ENCODE peak calls at places on chromosomes 11 and 22, in six cellular contexts. G is cardiac fibroblast, Z is HFFc6, Y is IMR-90, T is stomach, N is esophagus squamous epithelium. L is an unnamed sample.

GRCh38 chr11:128553662-128554392 is 33.5 kb downstream of the ETS1 start:
- DNase-seq in T (no peak), G (peak; percentile 88), N (no peak), Y (peak; percentile 32), Z (peak; percentile 20), L (no peak)

GRCh38 chr11:115208808-115209259 is 295.4 kb downstream of the CADM1 start:
- DNase-seq in G (no peak), N (no peak), Y (no peak), Z (no peak), T (no peak), L (peak; percentile 28)

GRCh38 chr11:89381094-89381493 is 110.1 kb downstream of the NOX4 start:
- DNase-seq in Y (peak; percentile 98), N (no peak), T (no peak), G (peak; percentile 91), Z (peak; percentile 92), L (peak; percentile 99)

GRCh38 chr11:77542296-77542695 is 47.5 kb upstream of the AQP11 start:
- DNase-seq in G (peak; percentile 10), Z (peak; percentile 57), T (no peak), N (no peak), Y (peak; percentile 78), L (peak; percentile 10)

GRCh38 chr11:68424981-68425865 is 35.3 kb upstream of the PPP6R3 start:
- DNase-seq in Y (no peak), G (no peak), T (no peak), Z (no peak), N (no peak), L (no peak)

GRCh38 chr22:40862013-40862412 is at the start of gene DNAJB7:
- DNase-seq in Y (no peak), Z (no peak), G (no peak), T (no peak), N (no peak), L (no peak)

GRCh38 chr11:18633256-18634139 is 644 bp downstream of the SPTY2D1 start:
- DNase-seq in Y (peak; percentile 48), G (peak; percentile 12), Z (peak; percentile 23), T (no peak), N (no peak), L (no peak)

GRCh38 chr11:128772814-128773213 is 78.9 kb downstream of the FLI1 start:
- DNase-seq in N (no peak), Y (no peak), G (no peak), T (peak; percentile 76), Z (no peak), L (no peak)

GRCh38 chr22:39925273-39925672 is 24.4 kb downstream of the GRAP2 start:
- DNase-seq in N (no peak), Y (no peak), Z (no peak), G (no peak), T (no peak), L (no peak)

GRCh38 chr22:25334091-25334490 is 114.7 kb downstream of the CRYBB2 start:
- DNase-seq in T (peak; percentile 72), G (peak; percentile 21), N (no peak), Y (peak; percentile 16), Z (no peak), L (peak; percentile 13)

GRCh38 chr11:122033193-122033592 is 82.8 kb downstream of the BLID start:
- DNase-seq in Y (no peak), Z (no peak), T (no peak), G (no peak), N (no peak), L (no peak)

DNA sequence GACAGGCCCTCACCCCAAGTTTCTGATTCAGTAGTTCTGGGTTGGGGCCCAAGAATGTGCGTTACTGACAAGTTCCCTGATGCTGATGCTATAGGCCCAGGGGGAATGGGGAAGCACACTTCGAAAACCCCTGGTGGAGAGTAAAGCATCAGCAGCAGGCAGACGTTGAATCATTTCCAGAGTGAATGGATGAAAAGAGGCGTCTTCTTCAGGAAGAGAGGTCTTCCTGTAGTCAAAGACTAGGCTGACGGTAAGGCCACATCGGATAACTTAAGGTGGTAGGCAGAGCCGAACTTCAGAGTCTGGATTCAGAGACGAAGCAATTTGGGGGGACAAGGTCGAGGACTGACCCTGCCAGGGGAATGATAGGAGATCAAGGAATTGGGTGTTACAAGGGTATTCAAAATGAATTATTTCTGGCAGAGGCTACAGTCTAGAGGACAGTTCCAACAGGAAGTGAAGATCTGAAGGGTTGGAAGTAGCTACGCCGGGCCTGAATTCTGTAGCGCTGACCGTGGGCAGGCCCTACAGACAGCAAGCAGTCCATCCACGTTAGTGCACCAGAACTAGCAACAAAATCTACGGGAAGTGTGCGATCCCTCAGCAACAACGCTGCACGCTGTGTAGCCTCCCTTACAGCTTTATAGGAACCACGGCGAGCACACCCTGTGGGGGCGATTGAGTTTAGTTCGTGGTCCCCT is 862 bp upstream of the CENATAC start:
- DNase-seq in N (no peak), T (no peak), Y (peak; percentile 44), Z (no peak), G (no peak), L (no peak)
- TF ChIP-seq CTCF in N (no peak), T (no peak), Y (peak; percentile 27), Z (peak; percentile 57), G (peak; percentile 38), L (peak; percentile 2)

DNA sequence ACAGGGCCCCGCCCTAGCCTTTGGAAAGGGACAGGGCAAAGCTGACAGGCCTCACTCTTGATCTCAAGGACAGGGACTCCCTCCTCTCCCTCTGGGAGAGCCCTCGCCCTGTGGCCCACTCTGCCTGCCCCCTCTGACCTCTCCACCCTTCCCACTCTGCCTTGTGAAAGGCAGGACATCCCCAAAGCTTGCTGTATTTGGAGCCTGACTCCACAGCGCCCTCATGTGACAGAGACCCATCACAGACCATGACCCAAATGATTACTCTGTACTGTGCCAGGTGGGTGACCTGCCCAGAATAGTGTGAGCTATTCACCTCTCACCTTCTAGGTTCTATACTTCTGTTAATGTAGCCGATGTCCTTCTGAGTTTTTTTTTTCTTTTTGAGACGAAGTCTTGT is 18.8 kb downstream of the P2RY2 start:
- DNase-seq in N (no peak), G (peak; percentile 39), Y (peak; percentile 18), Z (peak; percentile 13), T (peak; percentile 61), L (peak; percentile 50)
- TF ChIP-seq CTCF in N (peak; percentile 42), G (peak; percentile 72), Y (peak; percentile 60), Z (peak; percentile 80), T (no peak), L (peak; percentile 84)

GRCh38 chr11:69994810-69995209 is 83.3 kb upstream of the ANO1 start:
- DNase-seq in Y (no peak), T (no peak), G (no peak), Z (no peak), N (no peak), L (no peak)
- TF ChIP-seq CTCF in Y (no peak), T (no peak), G (no peak), Z (no peak), N (no peak), L (no peak)

GRCh38 chr11:131748146-131749050 is 378.0 kb downstream of the NTM start:
- DNase-seq in Z (peak; percentile 76), Y (peak; percentile 79), N (no peak), T (peak; percentile 48), G (peak; percentile 81), L (peak; percentile 33)
- TF ChIP-seq CTCF in Z (peak; percentile 98), Y (peak; percentile 88), N (peak; percentile 62), T (no peak), G (peak; percentile 79), L (peak; percentile 82)

GRCh38 chr11:124799384-124800225 is 601 bp downstream of the MSANTD2 start:
- DNase-seq in Z (no peak), Y (peak; percentile 18), N (no peak), G (peak; percentile 28), T (peak; percentile 28), L (no peak)
- TF ChIP-seq CTCF in Z (no peak), Y (no peak), N (no peak), G (no peak), T (no peak), L (no peak)

GRCh38 chr22:49046546-49047305 is 780.9 kb downstream of the BRD1 start:
- DNase-seq in T (no peak), N (no peak), G (no peak), Y (no peak), Z (no peak), L (no peak)
- TF ChIP-seq CTCF in T (no peak), N (no peak), G (no peak), Y (no peak), Z (no peak), L (no peak)

DNA sequence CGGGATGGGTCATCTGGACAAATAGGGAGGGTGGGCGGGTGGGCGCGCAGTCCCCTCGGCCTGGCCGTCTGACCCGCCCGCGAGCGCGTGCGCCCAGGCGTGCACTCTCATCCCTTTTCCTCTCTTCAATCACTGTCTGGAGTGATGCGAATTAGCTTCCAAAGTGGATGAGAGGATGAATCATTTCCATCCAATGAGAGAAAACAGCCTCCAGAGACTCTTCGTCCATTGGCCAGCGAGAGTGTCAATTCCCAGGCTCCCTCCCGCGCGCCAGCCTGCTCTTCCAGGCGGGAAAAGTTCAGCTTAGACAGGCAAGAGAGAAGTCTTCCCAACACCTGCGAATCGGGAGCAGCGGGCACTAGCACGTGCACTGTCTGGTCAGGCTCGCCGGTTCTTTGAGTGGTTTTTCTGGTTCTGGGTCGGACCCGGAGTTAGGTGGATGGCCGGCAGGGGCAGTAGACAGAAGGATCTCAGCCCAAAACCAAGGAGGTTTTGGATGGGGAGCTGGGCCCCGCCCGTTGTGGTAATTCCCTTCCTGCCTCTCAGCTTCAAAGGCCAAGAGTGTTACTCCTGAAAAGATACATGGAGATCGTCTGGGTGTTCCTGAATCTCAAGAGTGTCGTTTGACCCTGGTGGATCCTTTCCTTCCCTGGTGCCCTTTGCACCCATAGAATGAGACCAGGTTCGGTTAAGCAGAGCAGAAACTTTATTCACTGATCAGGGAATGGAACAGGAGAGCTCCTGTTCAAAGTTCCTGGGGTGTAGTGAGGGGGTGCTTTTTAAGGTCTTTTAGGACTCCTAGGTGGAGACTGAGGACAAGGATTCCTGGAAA is 33.4 kb upstream of the GLYATL1 start:
- DNase-seq in G (peak; percentile 88), Z (peak; percentile 90), T (peak; percentile 50), N (no peak), Y (peak; percentile 91), L (peak; percentile 78)
- TF ChIP-seq CTCF in G (peak; percentile 71), Z (peak; percentile 80), T (no peak), N (no peak), Y (peak; percentile 49), L (peak; percentile 25)

DNA sequence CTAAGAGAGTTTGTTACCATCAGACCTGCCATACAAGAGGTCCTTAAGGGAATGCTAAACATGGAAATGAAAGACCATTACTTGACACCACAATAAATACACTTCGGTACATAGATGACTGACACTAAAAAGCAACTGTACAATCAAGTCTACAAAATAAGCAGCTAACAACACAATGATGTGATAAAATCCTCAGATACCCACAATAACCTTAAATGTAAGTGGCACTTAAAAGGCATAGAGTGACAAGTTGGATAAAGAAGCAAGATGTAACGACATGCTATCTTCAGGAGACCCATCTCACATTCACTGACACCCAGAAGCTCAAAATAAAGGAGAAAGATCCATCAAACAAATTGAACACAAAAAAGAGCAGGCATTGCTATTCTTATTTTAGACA is 107.6 kb downstream of the LRRC4C start:
- DNase-seq in T (no peak), Z (no peak), G (no peak), Y (no peak), N (no peak), L (no peak)
- TF ChIP-seq CTCF in T (no peak), Z (no peak), G (no peak), Y (no peak), N (no peak), L (no peak)

L was measured in bronchial epithelial cell.